ENCODE peak calls at places on chromosomes 11 and 22, in eight cellular contexts. One of them, this sample, is unnamed.

GRCh38 chr22:26842103-26842502 is 184.7 kb downstream of the MIAT start:
- DNase-seq in A549: no peak
- DNase-seq in activated CD8-positive, alpha-beta memory T cell treated with anti-CD3 and anti-CD28 coated beads for 1 hour: no peak
- DNase-seq in tibial artery: no peak
- DNase-seq in HEK293T: no peak
- DNase-seq in NCI-H2107: no peak
- DNase-seq in skeletal muscle cell: no peak
- DNase-seq in AG09309: no peak
- DNase-seq in this sample: no peak

GRCh38 chr11:129862123-129862522 is 33.3 kb downstream of the NFRKB start:
- DNase-seq in tibial artery: no peak
- DNase-seq in activated CD8-positive, alpha-beta memory T cell treated with anti-CD3 and anti-CD28 coated beads for 1 hour: no peak
- DNase-seq in AG09309: no peak
- DNase-seq in HEK293T: no peak
- DNase-seq in NCI-H2107: no peak
- DNase-seq in A549: peak; percentile 31
- DNase-seq in skeletal muscle cell: no peak
- DNase-seq in this sample: no peak

GRCh38 chr11:76592961-76593360 is 77.6 kb downstream of the LRRC32 start:
- DNase-seq in tibial artery: no peak
- DNase-seq in A549: no peak
- DNase-seq in NCI-H2107: no peak
- DNase-seq in AG09309: no peak
- DNase-seq in skeletal muscle cell: no peak
- DNase-seq in HEK293T: no peak
- DNase-seq in activated CD8-positive, alpha-beta memory T cell treated with anti-CD3 and anti-CD28 coated beads for 1 hour: no peak
- DNase-seq in this sample: no peak

GRCh38 chr11:93085097-93085496 is 112.7 kb downstream of the SLC36A4 start:
- DNase-seq in HEK293T: no peak
- DNase-seq in tibial artery: no peak
- DNase-seq in A549: no peak
- DNase-seq in activated CD8-positive, alpha-beta memory T cell treated with anti-CD3 and anti-CD28 coated beads for 1 hour: no peak
- DNase-seq in AG09309: no peak
- DNase-seq in skeletal muscle cell: no peak
- DNase-seq in NCI-H2107: no peak
- DNase-seq in this sample: no peak

GRCh38 chr11:26820739-26821138 is 98.9 kb upstream of the SLC5A12 start:
- DNase-seq in NCI-H2107: no peak
- DNase-seq in HEK293T: no peak
- DNase-seq in activated CD8-positive, alpha-beta memory T cell treated with anti-CD3 and anti-CD28 coated beads for 1 hour: no peak
- DNase-seq in tibial artery: no peak
- DNase-seq in skeletal muscle cell: peak; percentile 65
- DNase-seq in A549: no peak
- DNase-seq in AG09309: peak; percentile 89
- DNase-seq in this sample: no peak

GRCh38 chr11:15307600-15307999 is 192.9 kb downstream of the INSC start:
- DNase-seq in activated CD8-positive, alpha-beta memory T cell treated with anti-CD3 and anti-CD28 coated beads for 1 hour: no peak
- DNase-seq in tibial artery: no peak
- DNase-seq in HEK293T: no peak
- DNase-seq in skeletal muscle cell: no peak
- DNase-seq in NCI-H2107: no peak
- DNase-seq in A549: no peak
- DNase-seq in AG09309: no peak
- DNase-seq in this sample: no peak

GRCh38 chr11:130037058-130037457 is 32.6 kb upstream of the APLP2 start:
- DNase-seq in tibial artery: no peak
- DNase-seq in NCI-H2107: no peak
- DNase-seq in AG09309: no peak
- DNase-seq in A549: no peak
- DNase-seq in HEK293T: no peak
- DNase-seq in skeletal muscle cell: peak; percentile 43
- DNase-seq in activated CD8-positive, alpha-beta memory T cell treated with anti-CD3 and anti-CD28 coated beads for 1 hour: no peak
- DNase-seq in this sample: no peak

GRCh38 chr22:31278643-31279326 is 13.5 kb downstream of the PIK3IP1 start:
- DNase-seq in NCI-H2107: no peak
- DNase-seq in tibial artery: no peak
- DNase-seq in A549: no peak
- DNase-seq in HEK293T: no peak
- DNase-seq in activated CD8-positive, alpha-beta memory T cell treated with anti-CD3 and anti-CD28 coated beads for 1 hour: no peak
- DNase-seq in skeletal muscle cell: no peak
- DNase-seq in AG09309: no peak
- DNase-seq in this sample: no peak

GRCh38 chr11:15216678-15217077 is 102.0 kb downstream of the INSC start:
- DNase-seq in skeletal muscle cell: no peak
- DNase-seq in tibial artery: no peak
- DNase-seq in AG09309: no peak
- DNase-seq in HEK293T: peak; percentile 27
- DNase-seq in A549: no peak
- DNase-seq in NCI-H2107: no peak
- DNase-seq in activated CD8-positive, alpha-beta memory T cell treated with anti-CD3 and anti-CD28 coated beads for 1 hour: no peak
- DNase-seq in this sample: no peak

GRCh38 chr11:11533751-11534150 is 88.1 kb downstream of the GALNT18 start:
- DNase-seq in activated CD8-positive, alpha-beta memory T cell treated with anti-CD3 and anti-CD28 coated beads for 1 hour: no peak
- DNase-seq in skeletal muscle cell: no peak
- DNase-seq in A549: no peak
- DNase-seq in tibial artery: no peak
- DNase-seq in HEK293T: no peak
- DNase-seq in AG09309: no peak
- DNase-seq in NCI-H2107: no peak
- DNase-seq in this sample: no peak

GRCh38 chr22:18113680-18114394 is 3.2 kb downstream of the TUBA8 start:
- DNase-seq in AG09309: no peak
- DNase-seq in NCI-H2107: no peak
- DNase-seq in activated CD8-positive, alpha-beta memory T cell treated with anti-CD3 and anti-CD28 coated beads for 1 hour: no peak
- DNase-seq in A549: no peak
- DNase-seq in tibial artery: no peak
- DNase-seq in HEK293T: no peak
- DNase-seq in skeletal muscle cell: no peak
- DNase-seq in this sample: no peak

GRCh38 chr22:39927544-39927943 is 26.7 kb downstream of the GRAP2 start:
- DNase-seq in skeletal muscle cell: no peak
- DNase-seq in activated CD8-positive, alpha-beta memory T cell treated with anti-CD3 and anti-CD28 coated beads for 1 hour: no peak
- DNase-seq in AG09309: no peak
- DNase-seq in NCI-H2107: no peak
- DNase-seq in A549: no peak
- DNase-seq in tibial artery: no peak
- DNase-seq in HEK293T: peak; percentile 30
- DNase-seq in this sample: peak; percentile 65

GRCh38 chr22:46075764-46076531 is 74.4 kb upstream of the PPARA start:
- DNase-seq in AG09309: no peak
- DNase-seq in HEK293T: no peak
- DNase-seq in activated CD8-positive, alpha-beta memory T cell treated with anti-CD3 and anti-CD28 coated beads for 1 hour: no peak
- DNase-seq in NCI-H2107: no peak
- DNase-seq in tibial artery: peak; percentile 21
- DNase-seq in A549: no peak
- DNase-seq in skeletal muscle cell: no peak
- DNase-seq in this sample: no peak

GRCh38 chr11:707817-708420 is 1.9 kb downstream of the EPS8L2 start:
- DNase-seq in HEK293T: no peak
- DNase-seq in activated CD8-positive, alpha-beta memory T cell treated with anti-CD3 and anti-CD28 coated beads for 1 hour: no peak
- DNase-seq in AG09309: no peak
- DNase-seq in NCI-H2107: no peak
- DNase-seq in A549: no peak
- DNase-seq in skeletal muscle cell: no peak
- DNase-seq in tibial artery: no peak
- DNase-seq in this sample: no peak

GRCh38 chr11:105232021-105232420 is 92.5 kb upstream of the CARD18 start:
- DNase-seq in tibial artery: no peak
- DNase-seq in NCI-H2107: no peak
- DNase-seq in A549: no peak
- DNase-seq in skeletal muscle cell: no peak
- DNase-seq in activated CD8-positive, alpha-beta memory T cell treated with anti-CD3 and anti-CD28 coated beads for 1 hour: no peak
- DNase-seq in HEK293T: no peak
- DNase-seq in AG09309: no peak
- DNase-seq in this sample: no peak

GRCh38 chr11:34459507-34460162 is 20.9 kb downstream of the CAT start:
- DNase-seq in activated CD8-positive, alpha-beta memory T cell treated with anti-CD3 and anti-CD28 coated beads for 1 hour: no peak
- DNase-seq in NCI-H2107: no peak
- DNase-seq in HEK293T: no peak
- DNase-seq in tibial artery: no peak
- DNase-seq in skeletal muscle cell: no peak
- DNase-seq in AG09309: no peak
- DNase-seq in A549: no peak
- DNase-seq in this sample: no peak

This sample was measured in DND-41.